ENCODE peak calls at places on chromosomes 2 and 18, in eight cellular contexts. T is KBM-7; L is stimulated activated naive CD8-positive, alpha-beta T cell treated with anti-CD3 and anti-CD28 coated beads, Interleukin-15, amount 100 ng/mL, for 72 hours; J is adrenal gland; Y is H4; N is HS-27A; I is H9; B is MCF 10A. H is an unnamed sample.

GRCh38 chr2:135030826-135031225 is 16.4 kb downstream of the MAP3K19 start:
- DNase-seq in T (peak; percentile 28), L (no peak), J (no peak), Y (peak; percentile 19), N (no peak), I (no peak), B (peak; percentile 53), H (no peak)

GRCh38 chr2:181805228-181806038 is 86.1 kb upstream of the ITPRID2 start:
- DNase-seq in T (peak; percentile 87), L (no peak), J (no peak), Y (peak; percentile 13), N (no peak), I (no peak), B (no peak), H (no peak)

GRCh38 chr2:149064365-149064841 is 25.9 kb downstream of the LYPD6B start:
- DNase-seq in T (no peak), L (no peak), J (no peak), Y (peak; percentile 71), N (no peak), I (no peak), B (no peak), H (no peak)

GRCh38 chr2:32384529-32384928 is 27.7 kb downstream of the BIRC6 start:
- DNase-seq in T (no peak), L (no peak), J (no peak), Y (no peak), N (no peak), I (no peak), B (no peak), H (no peak)

GRCh38 chr2:232330068-232330999 is 48.2 kb upstream of the ALPP start:
- DNase-seq in T (no peak), L (no peak), J (no peak), Y (no peak), N (no peak), I (peak; percentile 80), B (no peak), H (no peak)

GRCh38 chr2:238571626-238572372 is 145.1 kb downstream of the ASB1 start:
- DNase-seq in T (no peak), L (peak; percentile 0), J (no peak), Y (no peak), N (no peak), I (no peak), B (no peak), H (no peak)

GRCh38 chr2:111966241-111966640 is 67.8 kb downstream of the MERTK start:
- DNase-seq in T (no peak), L (no peak), J (no peak), Y (no peak), N (no peak), I (no peak), B (no peak), H (no peak)

GRCh38 chr2:207409525-207409924 is 120.2 kb upstream of the CREB1 start:
- DNase-seq in T (no peak), L (no peak), J (no peak), Y (no peak), N (no peak), I (no peak), B (no peak), H (no peak)

GRCh38 chr18:2874765-2875164 is 28.0 kb downstream of the EMILIN2 start:
- DNase-seq in T (no peak), L (no peak), J (no peak), Y (no peak), N (no peak), I (no peak), B (no peak), H (no peak)

GRCh38 chr2:206098471-206098870 is 12.5 kb upstream of the INO80D start:
- DNase-seq in T (no peak), L (no peak), J (no peak), Y (no peak), N (no peak), I (no peak), B (no peak), H (no peak)

GRCh38 chr18:76679259-76679658 is 143.1 kb upstream of the ZNF236 start:
- DNase-seq in T (no peak), L (no peak), J (no peak), Y (no peak), N (no peak), I (peak; percentile 71), B (no peak), H (no peak)

GRCh38 chr2:33069894-33070651 is 123.3 kb downstream of the LTBP1 start:
- DNase-seq in T (no peak), L (peak; percentile 13), J (peak; percentile 69), Y (peak; percentile 86), N (peak; percentile 89), I (no peak), B (peak; percentile 98), H (peak; percentile 64)

GRCh38 chr2:126882181-126882580 is 16.5 kb upstream of the TEX51 start:
- DNase-seq in T (no peak), L (no peak), J (peak; percentile 0), Y (no peak), N (no peak), I (no peak), B (no peak), H (no peak)

GRCh38 chr2:101986804-101987740 is 4.7 kb upstream of the IL1R2 start:
- DNase-seq in T (no peak), L (no peak), J (no peak), Y (no peak), N (no peak), I (no peak), B (no peak), H (no peak)

GRCh38 chr2:145692971-145693478 is 1173.1 kb upstream of the ZEB2 start:
- DNase-seq in T (peak; percentile 12), L (no peak), J (no peak), Y (peak; percentile 87), N (no peak), I (no peak), B (peak; percentile 95), H (no peak)

GRCh38 chr2:1707771-1708351 is 36.5 kb downstream of the PXDN start:
- DNase-seq in T (no peak), L (no peak), J (no peak), Y (peak; percentile 44), N (no peak), I (peak; percentile 82), B (peak; percentile 98), H (no peak)

GRCh38 chr2:30915485-30915884 is 108.2 kb upstream of the CAPN13 start:
- DNase-seq in T (peak; percentile 15), L (no peak), J (no peak), Y (no peak), N (no peak), I (peak; percentile 79), B (peak; percentile 21), H (no peak)

GRCh38 chr2:203734276-203734983 is 28.0 kb downstream of the CD28 start:
- DNase-seq in T (no peak), L (no peak), J (no peak), Y (no peak), N (no peak), I (peak; percentile 28), B (no peak), H (no peak)

GRCh38 chr18:48788378-48788777 is 162.4 kb downstream of the SMAD7 start:
- DNase-seq in T (no peak), L (no peak), J (no peak), Y (no peak), N (no peak), I (no peak), B (no peak), H (no peak)

GRCh38 chr2:186201371-186201770 is 284.7 kb upstream of the ZC3H15 start:
- DNase-seq in T (no peak), L (no peak), J (no peak), Y (no peak), N (no peak), I (no peak), B (peak; percentile 1), H (no peak)

GRCh38 chr18:78913830-78914585 is 65.6 kb upstream of the SALL3 start:
- DNase-seq in T (no peak), L (no peak), J (no peak), Y (no peak), N (no peak), I (no peak), B (no peak), H (no peak)

GRCh38 chr18:77262655-77263470 is 13.2 kb downstream of the GALR1 start:
- DNase-seq in T (no peak), L (no peak), J (no peak), Y (peak; percentile 59), N (no peak), I (no peak), B (no peak), H (no peak)

H was measured in T-helper 2 cell treated with Interferon-gamma antibody and Interleukin-4, amounts not matched to agents 5 μg/mL and 100 μg/mL, for 36 hours.